ENCODE peak calls at places on chromosomes 13 and 19, in nine cellular contexts. S, M, E, O, V, A, L, D and Q are unnamed samples.

GRCh38 chr13:113742000-113742441 is 17.0 kb upstream of the TMEM255B start:
- DNase-seq in S (peak), M (no peak), E (peak), O (no peak), V (no peak), A (peak), L (peak), D (no peak), Q (peak)

GRCh38 chr19:9877775-9878510 is 42.8 kb downstream of the PIN1 start:
- DNase-seq in S (peak), M (no peak), E (no peak), O (no peak), V (peak), A (peak), L (peak), D (no peak), Q (no peak)

GRCh38 chr13:107124129-107124718 is 556.3 kb upstream of the ARGLU1 start:
- DNase-seq in S (peak), M (no peak), E (no peak), O (no peak), V (no peak), A (no peak), L (peak), D (no peak), Q (no peak)

GRCh38 chr19:639251-640155 is at the start of gene FGF22:
- DNase-seq in S (peak), M (peak), E (peak), O (peak), V (peak), A (peak), L (peak), D (peak), Q (peak)

GRCh38 chr19:2661615-2662014 is 40.9 kb downstream of the GNG7 start:
- DNase-seq in S (no peak), M (no peak), E (peak), O (no peak), V (no peak), A (no peak), L (no peak), D (no peak), Q (no peak)

GRCh38 chr19:1266116-1266817 is 2.9 kb upstream of the CIRBP start:
- DNase-seq in S (peak), M (no peak), E (peak), O (peak), V (peak), A (peak), L (peak), D (peak), Q (peak)

GRCh38 chr13:54402495-54402894 is 1373.9 kb downstream of the OLFM4 start:
- DNase-seq in S (no peak), M (no peak), E (no peak), O (no peak), V (no peak), A (no peak), L (no peak), D (no peak), Q (no peak)

GRCh38 chr13:19062801-19063200 is 118.8 kb downstream of the TUBA3C start:
- DNase-seq in S (no peak), M (no peak), E (no peak), O (no peak), V (no peak), A (no peak), L (no peak), D (no peak), Q (no peak)

GRCh38 chr19:36210497-36210896 is 4.0 kb downstream of the ZNF565 start:
- DNase-seq in S (peak), M (no peak), E (no peak), O (no peak), V (peak), A (no peak), L (no peak), D (no peak), Q (no peak)

GRCh38 chr19:13689050-13689449 is 75.3 kb upstream of the MRI1 start:
- DNase-seq in S (peak), M (no peak), E (peak), O (no peak), V (peak), A (peak), L (no peak), D (no peak), Q (peak)

GRCh38 chr19:30604657-30605056 is 232.5 kb downstream of the ZNF536 start:
- DNase-seq in S (no peak), M (no peak), E (no peak), O (no peak), V (no peak), A (no peak), L (no peak), D (no peak), Q (no peak)

DNA sequence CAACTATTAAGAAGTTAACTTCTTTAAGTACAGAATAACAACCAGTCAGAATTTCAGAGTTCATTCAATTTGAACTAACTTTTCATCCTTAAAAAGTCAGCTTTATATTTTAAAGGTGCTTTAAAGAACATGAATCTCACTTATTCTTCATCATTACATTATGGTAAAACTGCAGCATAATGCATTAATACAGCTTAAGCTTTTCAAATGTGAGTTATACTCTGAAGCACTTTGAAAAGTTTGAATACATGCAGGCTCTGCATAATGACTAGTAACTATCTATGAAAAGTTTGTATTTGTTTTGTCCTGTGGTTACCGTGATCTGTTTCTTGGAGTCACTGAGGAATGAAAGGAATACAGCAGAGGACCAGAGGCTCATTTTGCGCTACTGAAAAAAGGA is 4.0 kb downstream of the PCDH17 start:
- DNase-seq in S (no peak), M (no peak), E (no peak), O (no peak), V (no peak), A (no peak), L (no peak), D (no peak), Q (no peak)
- H3K4me3 ChIP-seq in S (no peak), M (no peak), E (peak), O (no peak), V (no peak), A (no peak), L (no peak), D (no peak), Q (no peak)

GRCh38 chr19:7500811-7501450 is 12.1 kb upstream of the PEX11G start:
- DNase-seq in S (peak), M (no peak), E (peak), O (no peak), V (peak), A (peak), L (no peak), D (peak), Q (peak)
- H3K4me3 ChIP-seq in S (peak), M (peak), E (peak), O (no peak), V (peak), A (peak), L (no peak), D (peak), Q (peak)

DNA sequence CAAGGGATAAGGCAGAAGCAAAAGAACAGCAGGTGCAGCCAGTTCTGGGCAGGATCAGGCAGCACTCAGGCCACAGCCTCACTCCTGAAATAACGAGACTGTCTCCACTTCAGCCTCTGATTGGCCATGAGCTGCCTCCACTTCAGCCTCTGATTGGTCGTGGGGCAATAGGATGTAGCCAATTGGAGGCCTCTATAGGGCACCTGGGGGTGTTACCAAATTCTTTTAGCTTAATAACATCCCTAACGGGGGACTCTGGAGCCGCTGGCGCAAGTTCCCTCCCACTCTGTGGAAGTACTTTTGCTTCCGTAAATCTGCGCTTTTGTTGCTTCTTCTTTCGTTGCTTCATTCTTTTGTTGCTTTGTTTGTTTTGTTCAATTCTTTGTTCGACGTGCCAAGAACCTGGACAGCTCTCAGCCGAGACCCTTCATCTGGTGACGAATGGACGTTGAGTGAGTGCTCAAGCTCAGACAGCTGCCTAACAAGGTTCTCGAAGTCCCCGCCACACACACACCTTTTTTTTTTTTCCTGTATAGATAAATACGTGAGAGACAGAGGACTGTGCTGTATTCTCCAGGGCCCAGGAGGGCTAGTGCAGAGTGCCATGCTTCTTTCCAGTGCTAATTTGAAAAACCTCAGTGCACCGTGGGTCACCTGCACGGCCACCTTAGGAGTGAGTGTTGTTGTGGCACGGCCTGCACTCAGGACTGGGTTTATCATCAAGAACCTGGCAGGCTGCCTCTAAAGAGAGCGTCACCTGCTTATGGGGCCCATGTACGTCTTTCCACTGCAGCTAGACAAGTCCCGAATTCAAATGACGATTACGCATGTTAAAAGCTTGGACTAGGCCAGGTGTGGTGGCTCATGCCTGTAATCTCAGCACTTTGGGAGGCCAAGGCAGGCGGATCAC is 32.0 kb upstream of the TUBGCP3 start:
- DNase-seq in S (no peak), M (no peak), E (peak), O (no peak), V (no peak), A (no peak), L (no peak), D (no peak), Q (peak)
- H3K4me3 ChIP-seq in S (no peak), M (no peak), E (peak), O (no peak), V (no peak), A (no peak), L (no peak), D (no peak), Q (peak)

DNA sequence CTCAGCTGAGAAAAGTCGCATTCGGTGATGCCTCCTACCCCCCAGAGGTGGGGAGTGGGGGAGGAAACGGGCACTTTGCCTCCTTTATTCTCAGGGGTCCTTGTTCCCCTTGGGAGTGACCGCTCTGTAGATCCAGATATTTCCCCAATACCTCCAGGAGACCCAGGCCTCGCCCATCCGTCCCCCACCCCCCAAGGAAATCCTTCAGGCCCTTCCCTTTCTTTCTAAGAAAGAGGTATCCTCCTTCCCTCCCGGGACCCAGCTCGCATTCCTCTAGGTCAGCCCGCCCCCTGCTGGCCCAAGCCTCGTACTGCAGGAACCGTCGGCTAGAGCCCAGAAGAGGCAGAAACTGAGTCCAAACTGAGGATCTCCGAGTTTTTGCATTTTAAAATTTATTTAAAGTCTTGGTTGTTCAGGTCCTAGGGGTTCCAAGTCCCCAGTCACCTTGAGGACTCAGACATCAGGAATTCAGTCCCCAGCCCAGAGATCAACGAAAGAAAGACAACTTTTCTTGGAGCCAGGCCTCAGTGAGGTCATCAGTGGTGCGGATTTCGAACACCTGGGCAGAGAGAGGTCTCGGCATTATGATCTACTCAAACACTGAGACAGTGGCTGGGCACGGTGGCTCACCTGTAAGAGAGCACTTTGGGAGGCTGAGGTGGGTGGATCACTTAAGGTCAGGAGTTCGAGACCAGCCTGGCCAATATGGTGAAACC is 7.5 kb upstream of the LRFN1 start:
- DNase-seq in S (peak), M (peak), E (peak), O (peak), V (peak), A (peak), L (peak), D (peak), Q (peak)
- H3K4me3 ChIP-seq in S (no peak), M (no peak), E (no peak), O (no peak), V (no peak), A (no peak), L (no peak), D (no peak), Q (no peak)

DNA sequence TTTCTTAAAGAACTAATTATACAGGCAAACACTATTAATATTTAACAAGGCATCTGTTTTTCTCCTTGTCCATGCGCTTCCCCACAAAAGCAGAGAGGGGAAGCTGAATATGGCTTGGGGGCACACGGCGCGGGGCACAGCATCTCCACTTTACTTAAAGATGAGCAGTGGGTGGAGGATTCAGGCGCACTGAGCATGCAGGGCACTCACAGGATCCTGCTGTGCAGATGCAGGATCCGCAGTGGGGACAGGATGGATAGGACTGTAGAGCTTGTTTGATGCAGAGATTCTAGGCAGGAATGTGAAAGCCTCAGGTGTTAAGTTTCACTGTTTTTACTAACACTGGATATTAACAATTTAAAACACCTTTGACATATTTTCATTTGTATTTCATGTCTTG is 43.3 kb downstream of the ATP11A start:
- DNase-seq in S (no peak), M (no peak), E (no peak), O (no peak), V (no peak), A (no peak), L (no peak), D (no peak), Q (peak)
- H3K4me3 ChIP-seq in S (no peak), M (no peak), E (no peak), O (no peak), V (no peak), A (no peak), L (no peak), D (no peak), Q (no peak)

GRCh38 chr19:15944401-15944800 is 4.4 kb upstream of the OR10H4 start:
- DNase-seq in S (no peak), M (no peak), E (no peak), O (no peak), V (no peak), A (no peak), L (no peak), D (no peak), Q (no peak)

GRCh38 chr19:15948223-15949058 is at the start of gene OR10H4:
- DNase-seq in S (no peak), M (no peak), E (no peak), O (no peak), V (no peak), A (no peak), L (no peak), D (no peak), Q (no peak)

DNA sequence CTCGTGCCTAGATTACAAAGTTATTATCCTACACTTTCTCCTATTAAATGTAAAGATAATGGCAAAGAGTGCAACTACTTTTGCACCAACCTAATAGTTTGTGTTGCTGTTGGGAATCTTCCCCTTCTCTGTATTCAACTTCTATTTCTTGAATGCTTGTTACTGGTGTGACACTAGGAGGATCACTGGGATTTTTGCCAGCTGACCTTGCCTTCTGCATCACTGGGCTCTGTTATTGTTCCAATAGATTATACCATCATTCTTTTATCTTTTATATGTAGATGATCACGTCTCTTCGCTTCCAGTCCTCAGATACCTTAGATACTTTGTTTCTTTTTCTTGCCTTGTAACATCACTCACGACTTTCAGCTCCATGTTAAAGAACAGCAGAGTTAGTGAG is 3.5 kb upstream of the OR10H4 start:
- DNase-seq in S (no peak), M (no peak), E (no peak), O (no peak), V (no peak), A (no peak), L (no peak), D (no peak), Q (no peak)
- H3K4me3 ChIP-seq in S (no peak), M (no peak), E (no peak), O (no peak), V (no peak), A (no peak), L (no peak), D (no peak), Q (no peak)

GRCh38 chr13:68023838-68024581 is 793.9 kb upstream of the PCDH9 start:
- DNase-seq in S (no peak), M (no peak), E (no peak), O (no peak), V (no peak), A (no peak), L (no peak), D (no peak), Q (no peak)
- H3K4me3 ChIP-seq in S (no peak), M (no peak), E (no peak), O (no peak), V (no peak), A (no peak), L (no peak), D (no peak), Q (no peak)

GRCh38 chr13:41015920-41016319 is 3.2 kb downstream of the ELF1 start:
- DNase-seq in S (no peak), M (no peak), E (no peak), O (no peak), V (no peak), A (no peak), L (no peak), D (no peak), Q (no peak)

GRCh38 chr13:41019027-41019487 is at the start of gene ELF1:
- DNase-seq in S (peak), M (peak), E (no peak), O (peak), V (peak), A (peak), L (peak), D (peak), Q (no peak)

GRCh38 chr13:41017744-41018582 is 1.2 kb downstream of the ELF1 start:
- DNase-seq in S (peak), M (no peak), E (no peak), O (no peak), V (no peak), A (no peak), L (no peak), D (no peak), Q (no peak)

GRCh38 chr13:41018583-41018909 is 570 bp downstream of the ELF1 start:
- DNase-seq in S (no peak), M (no peak), E (no peak), O (no peak), V (no peak), A (no peak), L (no peak), D (no peak), Q (no peak)

GRCh38 chr13:41017153-41017552 is 2.0 kb downstream of the ELF1 start:
- DNase-seq in S (no peak), M (peak), E (no peak), O (no peak), V (no peak), A (no peak), L (peak), D (no peak), Q (no peak)
- H3K4me3 ChIP-seq in S (no peak), M (peak), E (no peak), O (peak), V (no peak), A (no peak), L (peak), D (no peak), Q (no peak)